ENCODE peak calls at places on chromosomes 1 and 21, in nine cellular contexts. G is GM23248, M is psoas muscle, Y is stomach, A is upper lobe of right lung, W is adrenal gland, T is HL-60, B is aorta, X is cardiac muscle cell. K is an unnamed sample.
A peak's percentile ranks its signal among the peaks of the same experiment; 100 is the strongest.

GRCh38 chr1:107914144-107914543 is 50.8 kb downstream of the VAV3 start:
- DNase-seq in G (no peak), M (no peak), Y (peak; percentile 50), A (no peak), W (no peak), T (no peak), B (no peak), X (no peak), K (no peak)

GRCh38 chr1:111595807-111596206 is 23.8 kb upstream of the RAP1A start:
- DNase-seq in G (no peak), M (no peak), Y (no peak), A (no peak), W (no peak), T (no peak), B (no peak), X (no peak), K (no peak)

GRCh38 chr1:186066411-186066810 is 308.6 kb downstream of the TPR start:
- DNase-seq in G (no peak), M (no peak), Y (no peak), A (no peak), W (no peak), T (no peak), B (no peak), X (no peak), K (no peak)

GRCh38 chr1:27318596-27318995 is 3.4 kb upstream of the TMEM222 start:
- DNase-seq in G (peak; percentile 46), M (no peak), Y (no peak), A (no peak), W (no peak), T (no peak), B (no peak), X (no peak), K (no peak)

GRCh38 chr1:101037316-101037715 is 11.7 kb upstream of the DPH5 start:
- DNase-seq in G (no peak), M (no peak), Y (no peak), A (no peak), W (no peak), T (no peak), B (no peak), X (no peak), K (no peak)

GRCh38 chr1:11256299-11256698 is 6.1 kb downstream of the MTOR start:
- DNase-seq in G (no peak), M (no peak), Y (no peak), A (no peak), W (no peak), T (no peak), B (no peak), X (no peak), K (no peak)

GRCh38 chr21:31340499-31340898 is 3.6 kb downstream of the TIAM1 start:
- DNase-seq in G (no peak), M (no peak), Y (no peak), A (no peak), W (no peak), T (no peak), B (no peak), X (no peak), K (no peak)

GRCh38 chr1:20678599-20678998 is 17.4 kb upstream of the DDOST start:
- DNase-seq in G (no peak), M (no peak), Y (no peak), A (no peak), W (no peak), T (peak; percentile 39), B (no peak), X (no peak), K (no peak)

GRCh38 chr1:94863919-94864318 is 43.8 kb downstream of the SLC44A3 start:
- DNase-seq in G (peak; percentile 96), M (no peak), Y (peak; percentile 37), A (no peak), W (peak; percentile 80), T (no peak), B (no peak), X (peak; percentile 92), K (peak; percentile 35)

GRCh38 chr1:218772575-218772974 is 401.1 kb upstream of the LYPLAL1 start:
- DNase-seq in G (peak; percentile 86), M (no peak), Y (no peak), A (no peak), W (no peak), T (no peak), B (no peak), X (peak; percentile 42), K (no peak)

GRCh38 chr21:25243809-25244208 is 363.5 kb downstream of the MRPL39 start:
- DNase-seq in G (no peak), M (no peak), Y (no peak), A (no peak), W (no peak), T (no peak), B (no peak), X (no peak), K (no peak)

GRCh38 chr1:219076536-219076935 is 97.1 kb upstream of the LYPLAL1 start:
- DNase-seq in G (no peak), M (no peak), Y (no peak), A (no peak), W (no peak), T (no peak), B (no peak), X (no peak), K (no peak)

DNA sequence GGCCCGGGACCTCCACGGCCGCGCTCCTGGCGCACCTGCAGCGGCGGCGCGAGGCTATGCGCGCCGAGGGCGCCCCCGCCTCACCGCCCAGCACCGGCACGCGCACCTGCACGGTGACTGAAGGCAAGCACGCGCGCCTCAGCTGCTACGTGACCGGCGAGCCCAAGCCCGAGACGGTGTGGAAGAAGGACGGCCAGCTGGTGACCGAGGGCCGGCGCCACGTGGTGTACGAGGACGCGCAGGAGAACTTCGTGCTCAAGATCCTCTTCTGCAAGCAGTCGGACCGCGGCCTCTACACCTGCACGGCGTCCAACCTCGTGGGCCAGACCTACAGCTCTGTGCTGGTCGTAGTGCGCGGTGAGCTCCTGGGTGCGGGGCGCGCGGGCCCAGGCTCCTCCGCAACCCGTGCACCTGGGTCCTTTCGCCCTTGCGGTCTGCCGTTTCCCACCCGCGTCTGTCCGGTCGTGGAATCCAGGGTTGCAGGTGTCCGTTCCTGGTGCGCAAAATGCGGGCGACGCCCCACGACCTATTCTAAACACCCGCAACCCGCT is 4.6 kb downstream of the OBSCN start:
- DNase-seq in G (no peak), M (peak; percentile 78), Y (no peak), A (no peak), W (no peak), T (no peak), B (peak; percentile 76), X (no peak), K (no peak)
- H3K4me3 ChIP-seq in G (no peak overlapping the region), M (peak overlapping the region; percentile 91), Y (peak overlapping the region; percentile 55), A (peak overlapping the region; percentile 64), W (no peak overlapping the region), T (no peak overlapping the region), B (no peak overlapping the region), X (no peak overlapping the region), K (no peak overlapping the region)

GRCh38 chr21:22710725-22711124 is 1712.5 kb downstream of the NCAM2 start:
- DNase-seq in G (no peak), M (no peak), Y (no peak), A (no peak), W (no peak), T (no peak), B (no peak), X (no peak), K (no peak)

GRCh38 chr21:22711636-22712035 is 1713.4 kb downstream of the NCAM2 start:
- DNase-seq in G (no peak), M (no peak), Y (no peak), A (no peak), W (no peak), T (no peak), B (no peak), X (peak; percentile 0), K (no peak)
- H3K4me3 ChIP-seq in G (no peak overlapping the region), M (no peak overlapping the region), Y (no peak overlapping the region), A (no peak overlapping the region), W (no peak overlapping the region), T (no peak overlapping the region), B (no peak overlapping the region), X (no peak overlapping the region), K (no peak overlapping the region)

GRCh38 chr1:110559157-110559556 is 40.2 kb upstream of the KCNA10 start:
- DNase-seq in G (peak; percentile 9), M (no peak), Y (no peak), A (no peak), W (no peak), T (no peak), B (no peak), X (no peak), K (no peak)

GRCh38 chr1:110554871-110555801 is 36.2 kb upstream of the KCNA10 start:
- DNase-seq in G (peak; percentile 56), M (peak; percentile 69), Y (peak; percentile 53), A (peak; percentile 84), W (peak; percentile 55), T (peak; percentile 17), B (peak; percentile 89), X (peak; percentile 47), K (no peak)

GRCh38 chr1:110557481-110557880 is 38.5 kb upstream of the KCNA10 start:
- DNase-seq in G (no peak), M (no peak), Y (no peak), A (no peak), W (no peak), T (no peak), B (no peak), X (no peak), K (no peak)

GRCh38 chr1:110556471-110556807 is 37.5 kb upstream of the KCNA10 start:
- DNase-seq in G (no peak), M (no peak), Y (no peak), A (no peak), W (no peak), T (no peak), B (no peak), X (no peak), K (peak; percentile 27)

GRCh38 chr1:110555807-110556470 is 37.0 kb upstream of the KCNA10 start:
- DNase-seq in G (no peak), M (peak; percentile 78), Y (no peak), A (no peak), W (peak; percentile 47), T (no peak), B (peak; percentile 92), X (peak; percentile 63), K (peak; percentile 13)
- H3K4me3 ChIP-seq in G (no peak overlapping the region), M (peak overlapping the region; percentile 58), Y (peak overlapping the region; percentile 39), A (peak overlapping the region; percentile 40), W (no peak overlapping the region), T (no peak overlapping the region), B (no peak overlapping the region), X (no peak overlapping the region), K (no peak overlapping the region)

DNA sequence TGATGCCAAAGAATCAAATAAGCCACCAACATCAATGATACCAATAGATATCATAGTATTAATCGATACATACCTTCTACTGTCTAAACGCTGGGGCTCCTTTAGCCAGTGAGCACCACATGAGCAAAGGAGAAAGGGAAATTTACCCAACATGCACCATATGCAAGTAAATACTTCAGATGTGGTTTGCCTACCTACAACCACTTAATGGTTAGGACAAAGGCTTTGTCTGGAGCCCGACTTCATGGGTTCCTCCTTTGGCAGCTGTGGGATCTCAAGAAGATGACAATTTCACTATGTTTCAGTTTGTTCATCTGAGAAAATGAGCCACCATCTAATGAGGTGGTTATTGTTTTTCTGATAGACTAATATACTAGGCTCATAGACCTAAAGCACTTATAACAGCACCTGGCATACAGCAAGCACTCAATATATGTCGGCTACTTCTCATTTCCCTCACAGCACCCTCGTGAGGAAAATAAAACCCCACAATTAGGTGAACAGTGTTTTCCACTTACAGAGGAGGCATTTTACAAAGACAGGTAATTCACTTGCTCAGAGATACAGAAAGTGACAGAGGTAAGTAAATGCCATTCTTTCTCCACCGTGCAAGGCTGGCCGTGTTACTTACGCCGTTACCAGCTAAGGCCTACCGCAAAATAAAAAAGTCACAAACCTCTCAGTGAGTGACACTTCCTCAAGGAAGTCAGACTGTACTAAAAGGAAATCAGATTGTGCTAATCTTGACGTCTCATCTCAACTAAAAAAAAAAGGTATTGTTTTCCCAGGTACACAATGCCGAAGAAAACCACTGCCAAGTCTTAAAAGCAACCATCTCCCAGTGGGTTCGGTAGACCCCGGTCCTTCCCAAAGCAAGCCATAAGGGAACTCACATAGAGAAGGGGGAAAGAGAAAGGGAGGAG is 1.6 kb downstream of the TTC13 start:
- DNase-seq in G (no peak), M (no peak), Y (no peak), A (no peak), W (no peak), T (peak; percentile 35), B (no peak), X (no peak), K (no peak)
- H3K4me3 ChIP-seq in G (peak overlapping the region; percentile 96), M (peak overlapping the region; percentile 81), Y (peak overlapping the region; percentile 90), A (peak overlapping the region; percentile 83), W (no peak overlapping the region), T (peak overlapping the region; percentile 92), B (no peak overlapping the region), X (no peak overlapping the region), K (peak overlapping the region; percentile 85)

K was measured in SJCRH30.